ENCODE peak calls at places on chromosomes 4 and X, in seven cellular contexts. C is epithelial cell of proximal tubule, H is NCI-H1694, I is islet precursor cell, V is A549, P is NCI-H226, F is glomerular endothelial cell. K is an unnamed sample.

GRCh38 chrX:133726211-133726630 is 259.2 kb downstream of the GPC3 start:
- DNase-seq in C (no peak), H (no peak), I (no peak), V (peak; percentile 57), P (peak; percentile 24), F (peak; percentile 16), K (no peak)

GRCh38 chr4:7104366-7105031 is 36.6 kb upstream of the GRPEL1 start:
- DNase-seq in C (no peak), H (no peak), I (no peak), V (no peak), P (no peak), F (no peak), K (no peak)

GRCh38 chr4:185552254-185552653 is 16.9 kb upstream of the PDLIM3 start:
- DNase-seq in C (no peak), H (no peak), I (no peak), V (no peak), P (no peak), F (no peak), K (no peak)

GRCh38 chr4:86706923-86707597 is 112.9 kb downstream of the PTPN13 start:
- DNase-seq in C (no peak), H (no peak), I (no peak), V (no peak), P (peak; percentile 57), F (no peak), K (no peak)

GRCh38 chrX:50721771-50722521 is 92.0 kb downstream of the SHROOM4 start:
- DNase-seq in C (no peak), H (no peak), I (no peak), V (no peak), P (no peak), F (no peak), K (no peak)

GRCh38 chrX:69279234-69279633 is 114.0 kb upstream of the PJA1 start:
- DNase-seq in C (no peak), H (no peak), I (no peak), V (no peak), P (no peak), F (no peak), K (no peak)

GRCh38 chrX:107731831-107732502 is 43.6 kb downstream of the TSC22D3 start:
- DNase-seq in C (peak; percentile 80), H (no peak), I (peak; percentile 83), V (peak; percentile 83), P (peak; percentile 79), F (no peak), K (no peak)

GRCh38 chrX:98299785-98300184 is 1416.1 kb downstream of the RPA4 start:
- DNase-seq in C (no peak), H (no peak), I (no peak), V (peak; percentile 1), P (no peak), F (no peak), K (no peak)

GRCh38 chr4:107999932-108000539 is 10.3 kb downstream of the HADH start:
- DNase-seq in C (no peak), H (no peak), I (no peak), V (no peak), P (no peak), F (no peak), K (no peak)

GRCh38 chrX:68112321-68112720 is 321.0 kb downstream of the OPHN1 start:
- DNase-seq in C (no peak), H (no peak), I (no peak), V (no peak), P (no peak), F (no peak), K (no peak)

GRCh38 chrX:106959897-106960296 is 39.7 kb downstream of the CLDN2 start:
- DNase-seq in C (no peak), H (no peak), I (peak; percentile 54), V (peak; percentile 62), P (no peak), F (no peak), K (no peak)

GRCh38 chr4:41364871-41365270 is 108.1 kb downstream of the UCHL1 start:
- DNase-seq in C (no peak), H (no peak), I (no peak), V (no peak), P (no peak), F (no peak), K (no peak)

GRCh38 chrX:39577976-39578962 is 519.5 kb downstream of the BCOR start:
- DNase-seq in C (no peak), H (peak; percentile 48), I (no peak), V (no peak), P (no peak), F (no peak), K (peak; percentile 64)

GRCh38 chr4:150006197-150006596 is 72.0 kb upstream of the DCLK2 start:
- DNase-seq in C (no peak), H (peak; percentile 76), I (no peak), V (no peak), P (peak; percentile 2), F (no peak), K (no peak)

GRCh38 chr4:142549726-142550463 is 296.2 kb downstream of the INPP4B start:
- DNase-seq in C (peak; percentile 87), H (no peak), I (peak; percentile 83), V (peak; percentile 85), P (peak; percentile 92), F (peak; percentile 67), K (no peak)

GRCh38 chr4:6248394-6248793 is 21.3 kb upstream of the WFS1 start:
- DNase-seq in C (no peak), H (no peak), I (no peak), V (no peak), P (no peak), F (no peak), K (no peak)

GRCh38 chr4:101224358-101225218 is 122.7 kb downstream of the PPP3CA start:
- DNase-seq in C (no peak), H (no peak), I (no peak), V (no peak), P (no peak), F (no peak), K (no peak)

GRCh38 chrX:15530318-15530717 is 29.7 kb downstream of the BMX start:
- DNase-seq in C (no peak), H (no peak), I (no peak), V (no peak), P (no peak), F (no peak), K (no peak)

GRCh38 chr4:53173576-53173975 is 192.3 kb downstream of the SCFD2 start:
- DNase-seq in C (no peak), H (no peak), I (no peak), V (no peak), P (no peak), F (no peak), K (no peak)

GRCh38 chr4:113468165-113469022 is 293.1 kb downstream of the CAMK2D start:
- DNase-seq in C (peak; percentile 99), H (peak; percentile 23), I (peak; percentile 98), V (peak; percentile 79), P (peak; percentile 92), F (peak; percentile 99), K (no peak)